ENCODE peak calls at places on chromosomes 3 and 15, in ten cellular contexts. One of them, this sample, is unnamed.

GRCh38 chr15:65409284-65409631 is 13.5 kb downstream of the IGDCC4 start:
- DNase-seq in aorta: no peak
- DNase-seq in cardiac fibroblast: peak; percentile 92
- DNase-seq in keratinocyte: no peak
- DNase-seq in sigmoid colon: no peak
- DNase-seq in BJ: peak; percentile 89
- DNase-seq in hippocampal formation: no peak
- DNase-seq in left ventricle myocardium inferior: no peak
- DNase-seq in CD4-positive, alpha-beta memory T cell: no peak
- DNase-seq in MM.1S: no peak
- DNase-seq in this sample: no peak

GRCh38 chr15:28901987-28902745 is 16.4 kb downstream of the APBA2 start:
- DNase-seq in aorta: peak; percentile 55
- DNase-seq in cardiac fibroblast: no peak
- DNase-seq in keratinocyte: no peak
- DNase-seq in sigmoid colon: no peak
- DNase-seq in BJ: no peak
- DNase-seq in hippocampal formation: no peak
- DNase-seq in left ventricle myocardium inferior: no peak
- DNase-seq in CD4-positive, alpha-beta memory T cell: no peak
- DNase-seq in MM.1S: no peak
- DNase-seq in this sample: no peak

GRCh38 chr3:140927711-140928110 is 13.9 kb upstream of the SLC25A36 start:
- DNase-seq in aorta: no peak
- DNase-seq in cardiac fibroblast: no peak
- DNase-seq in keratinocyte: no peak
- DNase-seq in sigmoid colon: no peak
- DNase-seq in BJ: no peak
- DNase-seq in hippocampal formation: no peak
- DNase-seq in left ventricle myocardium inferior: no peak
- DNase-seq in CD4-positive, alpha-beta memory T cell: no peak
- DNase-seq in MM.1S: no peak
- DNase-seq in this sample: no peak

GRCh38 chr15:33923446-33923845 is 44.9 kb upstream of the CHRM5 start:
- DNase-seq in aorta: no peak
- DNase-seq in cardiac fibroblast: no peak
- DNase-seq in keratinocyte: no peak
- DNase-seq in sigmoid colon: no peak
- DNase-seq in BJ: no peak
- DNase-seq in hippocampal formation: no peak
- DNase-seq in left ventricle myocardium inferior: no peak
- DNase-seq in CD4-positive, alpha-beta memory T cell: no peak
- DNase-seq in MM.1S: no peak
- DNase-seq in this sample: no peak

GRCh38 chr3:31288641-31289100 is 244.1 kb upstream of the STT3B start:
- DNase-seq in aorta: peak; percentile 64
- DNase-seq in cardiac fibroblast: peak; percentile 66
- DNase-seq in keratinocyte: peak; percentile 83
- DNase-seq in sigmoid colon: no peak
- DNase-seq in BJ: no peak
- DNase-seq in hippocampal formation: no peak
- DNase-seq in left ventricle myocardium inferior: peak; percentile 21
- DNase-seq in CD4-positive, alpha-beta memory T cell: peak; percentile 12
- DNase-seq in MM.1S: peak; percentile 24
- DNase-seq in this sample: peak; percentile 86

GRCh38 chr3:164341086-164341485 is 737.2 kb downstream of the SI start:
- DNase-seq in aorta: no peak
- DNase-seq in cardiac fibroblast: no peak
- DNase-seq in keratinocyte: no peak
- DNase-seq in sigmoid colon: no peak
- DNase-seq in BJ: no peak
- DNase-seq in hippocampal formation: no peak
- DNase-seq in left ventricle myocardium inferior: no peak
- DNase-seq in CD4-positive, alpha-beta memory T cell: no peak
- DNase-seq in MM.1S: no peak
- DNase-seq in this sample: no peak

GRCh38 chr3:141795311-141795710 is 32.1 kb downstream of the GRK7 start:
- DNase-seq in aorta: no peak
- DNase-seq in cardiac fibroblast: no peak
- DNase-seq in keratinocyte: no peak
- DNase-seq in sigmoid colon: no peak
- DNase-seq in BJ: no peak
- DNase-seq in hippocampal formation: no peak
- DNase-seq in left ventricle myocardium inferior: no peak
- DNase-seq in CD4-positive, alpha-beta memory T cell: no peak
- DNase-seq in MM.1S: no peak
- DNase-seq in this sample: no peak

GRCh38 chr3:197494366-197495058 is 61.3 kb downstream of the BDH1 start:
- DNase-seq in aorta: no peak
- DNase-seq in cardiac fibroblast: peak; percentile 54
- DNase-seq in keratinocyte: no peak
- DNase-seq in sigmoid colon: no peak
- DNase-seq in BJ: no peak
- DNase-seq in hippocampal formation: no peak
- DNase-seq in left ventricle myocardium inferior: no peak
- DNase-seq in CD4-positive, alpha-beta memory T cell: no peak
- DNase-seq in MM.1S: no peak
- DNase-seq in this sample: no peak

GRCh38 chr3:87207500-87207899 is 19.6 kb upstream of the CHMP2B start:
- DNase-seq in aorta: no peak
- DNase-seq in cardiac fibroblast: peak; percentile 42
- DNase-seq in keratinocyte: no peak
- DNase-seq in sigmoid colon: no peak
- DNase-seq in BJ: peak; percentile 21
- DNase-seq in hippocampal formation: no peak
- DNase-seq in left ventricle myocardium inferior: no peak
- DNase-seq in CD4-positive, alpha-beta memory T cell: no peak
- DNase-seq in MM.1S: no peak
- DNase-seq in this sample: no peak

GRCh38 chr3:16372362-16373269 is 107.6 kb downstream of the OXNAD1 start:
- DNase-seq in aorta: no peak
- DNase-seq in cardiac fibroblast: peak; percentile 5
- DNase-seq in keratinocyte: no peak
- DNase-seq in sigmoid colon: no peak
- DNase-seq in BJ: no peak
- DNase-seq in hippocampal formation: no peak
- DNase-seq in left ventricle myocardium inferior: no peak
- DNase-seq in CD4-positive, alpha-beta memory T cell: no peak
- DNase-seq in MM.1S: no peak
- DNase-seq in this sample: no peak